ENCODE peak calls at places on chromosomes 11 and 22, in eight cellular contexts. One of them, this sample, is unnamed.

GRCh38 chr22:25942126-25942988 is 200.4 kb downstream of the MYO18B start:
- DNase-seq in heart left ventricle: no peak
- DNase-seq in CD4-positive, CD25-positive, alpha-beta regulatory T cell: no peak
- DNase-seq in pancreas: no peak
- DNase-seq in IMR-90: no peak
- DNase-seq in tibial nerve: no peak
- DNase-seq in neural progenitor cell: no peak
- DNase-seq in aorta: no peak
- DNase-seq in this sample: no peak

GRCh38 chr11:126362879-126363655 is 7.6 kb downstream of the ST3GAL4 start:
- DNase-seq in heart left ventricle: no peak
- DNase-seq in pancreas: no peak
- DNase-seq in CD4-positive, CD25-positive, alpha-beta regulatory T cell: no peak
- DNase-seq in IMR-90: no peak
- DNase-seq in aorta: peak
- DNase-seq in tibial nerve: no peak
- DNase-seq in neural progenitor cell: no peak
- DNase-seq in this sample: no peak

GRCh38 chr11:20089357-20089756 is 70.9 kb downstream of the DBX1 start:
- DNase-seq in aorta: no peak
- DNase-seq in tibial nerve: no peak
- DNase-seq in IMR-90: no peak
- DNase-seq in pancreas: no peak
- DNase-seq in neural progenitor cell: no peak
- DNase-seq in heart left ventricle: no peak
- DNase-seq in CD4-positive, CD25-positive, alpha-beta regulatory T cell: no peak
- DNase-seq in this sample: no peak

GRCh38 chr11:93570759-93571413 is 27.7 kb upstream of the SMCO4 start:
- DNase-seq in CD4-positive, CD25-positive, alpha-beta regulatory T cell: no peak
- DNase-seq in neural progenitor cell: no peak
- DNase-seq in pancreas: peak
- DNase-seq in IMR-90: peak
- DNase-seq in heart left ventricle: peak
- DNase-seq in tibial nerve: no peak
- DNase-seq in aorta: no peak
- DNase-seq in this sample: no peak

GRCh38 chr22:23522642-23523251 is 57.3 kb downstream of the IGLL1 start:
- DNase-seq in CD4-positive, CD25-positive, alpha-beta regulatory T cell: no peak
- DNase-seq in tibial nerve: no peak
- DNase-seq in pancreas: no peak
- DNase-seq in aorta: no peak
- DNase-seq in heart left ventricle: no peak
- DNase-seq in IMR-90: no peak
- DNase-seq in neural progenitor cell: peak
- DNase-seq in this sample: no peak

GRCh38 chr11:235998-236773 is at the start of gene SIRT3:
- DNase-seq in aorta: peak
- DNase-seq in tibial nerve: peak
- DNase-seq in CD4-positive, CD25-positive, alpha-beta regulatory T cell: peak
- DNase-seq in heart left ventricle: peak
- DNase-seq in pancreas: peak
- DNase-seq in IMR-90: peak
- DNase-seq in neural progenitor cell: peak
- DNase-seq in this sample: no peak

GRCh38 chr11:117130879-117131278 is 13.2 kb upstream of the PAFAH1B2 start:
- DNase-seq in pancreas: no peak
- DNase-seq in tibial nerve: no peak
- DNase-seq in IMR-90: no peak
- DNase-seq in aorta: no peak
- DNase-seq in CD4-positive, CD25-positive, alpha-beta regulatory T cell: no peak
- DNase-seq in heart left ventricle: no peak
- DNase-seq in neural progenitor cell: no peak
- DNase-seq in this sample: no peak

GRCh38 chr22:44661070-44661469 is 40.9 kb upstream of the PRR5 start:
- DNase-seq in tibial nerve: no peak
- DNase-seq in pancreas: no peak
- DNase-seq in aorta: peak
- DNase-seq in heart left ventricle: peak
- DNase-seq in CD4-positive, CD25-positive, alpha-beta regulatory T cell: no peak
- DNase-seq in neural progenitor cell: peak
- DNase-seq in IMR-90: no peak
- DNase-seq in this sample: no peak

GRCh38 chr11:95283653-95284052 is 52.7 kb upstream of the SESN3 start:
- DNase-seq in tibial nerve: no peak
- DNase-seq in CD4-positive, CD25-positive, alpha-beta regulatory T cell: no peak
- DNase-seq in pancreas: no peak
- DNase-seq in neural progenitor cell: no peak
- DNase-seq in aorta: no peak
- DNase-seq in IMR-90: no peak
- DNase-seq in heart left ventricle: no peak
- DNase-seq in this sample: no peak

GRCh38 chr22:48431014-48431413 is 1396.7 kb downstream of the BRD1 start:
- DNase-seq in IMR-90: no peak
- DNase-seq in tibial nerve: no peak
- DNase-seq in CD4-positive, CD25-positive, alpha-beta regulatory T cell: no peak
- DNase-seq in aorta: peak
- DNase-seq in heart left ventricle: no peak
- DNase-seq in neural progenitor cell: no peak
- DNase-seq in pancreas: no peak
- DNase-seq in this sample: no peak

GRCh38 chr22:47213571-47214230 is 451.3 kb downstream of the TBC1D22A start:
- DNase-seq in aorta: no peak
- DNase-seq in tibial nerve: no peak
- DNase-seq in heart left ventricle: no peak
- DNase-seq in neural progenitor cell: peak
- DNase-seq in CD4-positive, CD25-positive, alpha-beta regulatory T cell: no peak
- DNase-seq in IMR-90: no peak
- DNase-seq in pancreas: no peak
- DNase-seq in this sample: no peak

GRCh38 chr11:73399159-73400090 is 23.2 kb downstream of the RELT start:
- DNase-seq in aorta: peak
- DNase-seq in IMR-90: peak
- DNase-seq in pancreas: no peak
- DNase-seq in heart left ventricle: peak
- DNase-seq in tibial nerve: peak
- DNase-seq in CD4-positive, CD25-positive, alpha-beta regulatory T cell: no peak
- DNase-seq in neural progenitor cell: no peak
- DNase-seq in this sample: no peak

GRCh38 chr22:48588881-48589450 is 1238.7 kb downstream of the BRD1 start:
- DNase-seq in tibial nerve: no peak
- DNase-seq in neural progenitor cell: no peak
- DNase-seq in pancreas: no peak
- DNase-seq in aorta: no peak
- DNase-seq in heart left ventricle: no peak
- DNase-seq in CD4-positive, CD25-positive, alpha-beta regulatory T cell: no peak
- DNase-seq in IMR-90: no peak
- DNase-seq in this sample: no peak

GRCh38 chr11:133081020-133081419 is 451.3 kb downstream of the OPCML start:
- DNase-seq in tibial nerve: no peak
- DNase-seq in pancreas: no peak
- DNase-seq in heart left ventricle: no peak
- DNase-seq in CD4-positive, CD25-positive, alpha-beta regulatory T cell: no peak
- DNase-seq in aorta: no peak
- DNase-seq in IMR-90: no peak
- DNase-seq in neural progenitor cell: peak
- DNase-seq in this sample: no peak

GRCh38 chr11:106159846-106160245 is 82.4 kb downstream of the AASDHPPT start:
- DNase-seq in aorta: no peak
- DNase-seq in IMR-90: no peak
- DNase-seq in CD4-positive, CD25-positive, alpha-beta regulatory T cell: no peak
- DNase-seq in tibial nerve: no peak
- DNase-seq in heart left ventricle: no peak
- DNase-seq in neural progenitor cell: no peak
- DNase-seq in pancreas: no peak
- DNase-seq in this sample: no peak

GRCh38 chr11:79185351-79185750 is 255.5 kb downstream of the TENM4 start:
- DNase-seq in neural progenitor cell: no peak
- DNase-seq in pancreas: no peak
- DNase-seq in CD4-positive, CD25-positive, alpha-beta regulatory T cell: no peak
- DNase-seq in IMR-90: no peak
- DNase-seq in aorta: no peak
- DNase-seq in heart left ventricle: no peak
- DNase-seq in tibial nerve: no peak
- DNase-seq in this sample: no peak

GRCh38 chr11:72314600-72315386 is 70.8 kb upstream of the PHOX2A start:
- DNase-seq in pancreas: no peak
- DNase-seq in aorta: no peak
- DNase-seq in tibial nerve: no peak
- DNase-seq in heart left ventricle: no peak
- DNase-seq in IMR-90: no peak
- DNase-seq in neural progenitor cell: peak
- DNase-seq in CD4-positive, CD25-positive, alpha-beta regulatory T cell: no peak
- DNase-seq in this sample: no peak

GRCh38 chr11:113675003-113675471 is 31.1 kb downstream of the TMPRSS5 start:
- DNase-seq in CD4-positive, CD25-positive, alpha-beta regulatory T cell: no peak
- DNase-seq in tibial nerve: no peak
- DNase-seq in neural progenitor cell: no peak
- DNase-seq in aorta: no peak
- DNase-seq in pancreas: no peak
- DNase-seq in IMR-90: peak
- DNase-seq in heart left ventricle: no peak
- DNase-seq in this sample: no peak

GRCh38 chr11:113677648-113678047 is 28.5 kb downstream of the TMPRSS5 start:
- DNase-seq in CD4-positive, CD25-positive, alpha-beta regulatory T cell: no peak
- DNase-seq in IMR-90: no peak
- DNase-seq in heart left ventricle: no peak
- DNase-seq in pancreas: no peak
- DNase-seq in neural progenitor cell: no peak
- DNase-seq in aorta: no peak
- DNase-seq in tibial nerve: no peak
- DNase-seq in this sample: no peak

GRCh38 chr11:113673566-113674396 is 32.3 kb downstream of the TMPRSS5 start:
- DNase-seq in pancreas: no peak
- DNase-seq in heart left ventricle: no peak
- DNase-seq in neural progenitor cell: no peak
- DNase-seq in aorta: no peak
- DNase-seq in tibial nerve: no peak
- DNase-seq in CD4-positive, CD25-positive, alpha-beta regulatory T cell: no peak
- DNase-seq in IMR-90: peak
- DNase-seq in this sample: no peak

GRCh38 chr11:113675565-113675964 is 30.5 kb downstream of the TMPRSS5 start:
- DNase-seq in pancreas: no peak
- DNase-seq in CD4-positive, CD25-positive, alpha-beta regulatory T cell: no peak
- DNase-seq in neural progenitor cell: no peak
- DNase-seq in IMR-90: no peak
- DNase-seq in aorta: no peak
- DNase-seq in tibial nerve: no peak
- DNase-seq in heart left ventricle: no peak
- DNase-seq in this sample: no peak

GRCh38 chr11:113674397-113674685 is 31.8 kb downstream of the TMPRSS5 start:
- DNase-seq in pancreas: no peak
- DNase-seq in tibial nerve: no peak
- DNase-seq in IMR-90: no peak
- DNase-seq in neural progenitor cell: no peak
- DNase-seq in aorta: no peak
- DNase-seq in CD4-positive, CD25-positive, alpha-beta regulatory T cell: no peak
- DNase-seq in heart left ventricle: no peak
- DNase-seq in this sample: no peak
- H3K27ac ChIP-seq in pancreas: no peak
- H3K27ac ChIP-seq in tibial nerve: no peak
- H3K27ac ChIP-seq in IMR-90: no peak
- H3K27ac ChIP-seq in neural progenitor cell: no peak
- H3K27ac ChIP-seq in aorta: no peak
- H3K27ac ChIP-seq in CD4-positive, CD25-positive, alpha-beta regulatory T cell: no peak
- H3K27ac ChIP-seq in heart left ventricle: no peak
- H3K27ac ChIP-seq in this sample: no peak

DNA sequence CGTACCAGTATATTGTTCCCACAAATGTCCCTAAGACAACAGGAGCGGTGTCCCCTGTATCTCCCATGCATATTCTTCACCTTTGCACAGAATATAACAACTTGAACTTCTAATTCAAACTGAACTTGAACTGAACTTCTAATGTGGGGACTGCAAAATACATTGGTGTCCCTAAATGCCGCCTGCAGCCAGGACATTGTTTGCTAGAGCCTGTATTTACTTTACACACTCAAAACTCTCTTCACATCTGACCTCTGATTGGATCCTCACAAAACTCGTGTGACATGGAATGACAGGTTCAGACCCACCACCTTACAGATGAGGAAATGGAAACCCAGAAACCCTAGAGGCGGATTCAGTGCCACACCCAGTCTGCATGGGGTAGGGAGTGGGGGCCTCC is 6.4 kb downstream of the CPT1A start:
- DNase-seq in tibial nerve: no peak
- DNase-seq in CD4-positive, CD25-positive, alpha-beta regulatory T cell: no peak
- DNase-seq in neural progenitor cell: no peak
- DNase-seq in aorta: no peak
- DNase-seq in IMR-90: no peak
- DNase-seq in pancreas: no peak
- DNase-seq in heart left ventricle: no peak
- DNase-seq in this sample: no peak
- H3K27ac ChIP-seq in tibial nerve: no peak
- H3K27ac ChIP-seq in CD4-positive, CD25-positive, alpha-beta regulatory T cell: no peak
- H3K27ac ChIP-seq in neural progenitor cell: no peak
- H3K27ac ChIP-seq in aorta: no peak
- H3K27ac ChIP-seq in IMR-90: no peak
- H3K27ac ChIP-seq in pancreas: no peak
- H3K27ac ChIP-seq in heart left ventricle: peak
- H3K27ac ChIP-seq in this sample: no peak

GRCh38 chr11:121058941-121059340 is 35.0 kb downstream of the TBCEL start:
- DNase-seq in heart left ventricle: no peak
- DNase-seq in neural progenitor cell: no peak
- DNase-seq in pancreas: no peak
- DNase-seq in IMR-90: no peak
- DNase-seq in tibial nerve: no peak
- DNase-seq in CD4-positive, CD25-positive, alpha-beta regulatory T cell: no peak
- DNase-seq in aorta: no peak
- DNase-seq in this sample: no peak

GRCh38 chr11:121054266-121054665 is 30.4 kb downstream of the TBCEL start:
- DNase-seq in IMR-90: no peak
- DNase-seq in heart left ventricle: no peak
- DNase-seq in pancreas: no peak
- DNase-seq in aorta: no peak
- DNase-seq in CD4-positive, CD25-positive, alpha-beta regulatory T cell: no peak
- DNase-seq in neural progenitor cell: no peak
- DNase-seq in tibial nerve: no peak
- DNase-seq in this sample: no peak

GRCh38 chr11:121059605-121060004 is 35.7 kb downstream of the TBCEL start:
- DNase-seq in tibial nerve: no peak
- DNase-seq in heart left ventricle: no peak
- DNase-seq in aorta: no peak
- DNase-seq in CD4-positive, CD25-positive, alpha-beta regulatory T cell: no peak
- DNase-seq in pancreas: no peak
- DNase-seq in IMR-90: no peak
- DNase-seq in neural progenitor cell: no peak
- DNase-seq in this sample: no peak

GRCh38 chr11:121055076-121055475 is 31.2 kb downstream of the TBCEL start:
- DNase-seq in neural progenitor cell: no peak
- DNase-seq in pancreas: no peak
- DNase-seq in IMR-90: no peak
- DNase-seq in CD4-positive, CD25-positive, alpha-beta regulatory T cell: no peak
- DNase-seq in heart left ventricle: no peak
- DNase-seq in tibial nerve: no peak
- DNase-seq in aorta: no peak
- DNase-seq in this sample: no peak

GRCh38 chr11:121057922-121058321 is 34.0 kb downstream of the TBCEL start:
- DNase-seq in IMR-90: no peak
- DNase-seq in heart left ventricle: no peak
- DNase-seq in aorta: no peak
- DNase-seq in neural progenitor cell: no peak
- DNase-seq in CD4-positive, CD25-positive, alpha-beta regulatory T cell: no peak
- DNase-seq in pancreas: no peak
- DNase-seq in tibial nerve: no peak
- DNase-seq in this sample: no peak
- H3K27ac ChIP-seq in IMR-90: no peak
- H3K27ac ChIP-seq in heart left ventricle: no peak
- H3K27ac ChIP-seq in aorta: no peak
- H3K27ac ChIP-seq in neural progenitor cell: no peak
- H3K27ac ChIP-seq in CD4-positive, CD25-positive, alpha-beta regulatory T cell: no peak
- H3K27ac ChIP-seq in pancreas: no peak
- H3K27ac ChIP-seq in tibial nerve: no peak
- H3K27ac ChIP-seq in this sample: no peak

GRCh38 chr11:60095477-60096120 is 7.1 kb downstream of the MS4A2 start:
- DNase-seq in neural progenitor cell: no peak
- DNase-seq in IMR-90: no peak
- DNase-seq in aorta: no peak
- DNase-seq in pancreas: no peak
- DNase-seq in tibial nerve: no peak
- DNase-seq in heart left ventricle: no peak
- DNase-seq in CD4-positive, CD25-positive, alpha-beta regulatory T cell: no peak
- DNase-seq in this sample: no peak
- H3K27ac ChIP-seq in neural progenitor cell: no peak
- H3K27ac ChIP-seq in IMR-90: no peak
- H3K27ac ChIP-seq in aorta: no peak
- H3K27ac ChIP-seq in pancreas: no peak
- H3K27ac ChIP-seq in tibial nerve: no peak
- H3K27ac ChIP-seq in heart left ventricle: no peak
- H3K27ac ChIP-seq in CD4-positive, CD25-positive, alpha-beta regulatory T cell: no peak
- H3K27ac ChIP-seq in this sample: no peak

This sample was measured in substantia nigra.